ENCODE peak calls at places on chromosomes 11 and 22, in nine cellular contexts. H is transverse colon; Z is SK-N-SH; K is CD8-positive, alpha-beta memory T cell; A is cardiac muscle cell; E is IMR-90; N is lower lobe of right lung; I is HCT116; S is left ventricle myocardium inferior. C is an unnamed sample. For H3K4me1, the result is how much of the 10 kb centered on the place peaks cover.

GRCh38 chr22:38464992-38465672 is 2.8 kb upstream of the KDELR3 start:
- DNase-seq in I (no peak), N (peak), Z (no peak), K (no peak), A (no peak), E (no peak), H (no peak), S (no peak), C (no peak)

GRCh38 chr11:62909107-62909894 is 11.9 kb downstream of the CHRM1 start:
- DNase-seq in K (no peak), I (peak), Z (peak), A (peak), E (peak), S (peak), H (peak), N (peak), C (peak)

GRCh38 chr11:47593492-47593933 is 698 bp downstream of the C1QTNF4 start:
- DNase-seq in I (no peak), K (no peak), H (no peak), Z (peak), A (no peak), N (no peak), S (no peak), E (no peak), C (no peak)

GRCh38 chr11:46279393-46280099 is 2.1 kb downstream of the CREB3L1 start:
- DNase-seq in A (no peak), Z (peak), K (no peak), E (peak), N (no peak), H (peak), I (no peak), S (peak), C (peak)

GRCh38 chr11:7490054-7490453 is 4.7 kb downstream of the OLFML1 start:
- DNase-seq in H (no peak), I (no peak), Z (no peak), N (no peak), E (peak), S (no peak), A (no peak), K (no peak), C (no peak)

GRCh38 chr11:19316434-19316833 is 75.7 kb upstream of the E2F8 start:
- DNase-seq in S (peak), K (no peak), Z (no peak), I (no peak), E (no peak), H (no peak), N (no peak), A (no peak), C (no peak)

GRCh38 chr11:74185695-74186094 is 14.6 kb downstream of the PPME1 start:
- DNase-seq in E (peak), I (no peak), Z (no peak), H (no peak), K (no peak), A (no peak), S (no peak), N (no peak), C (no peak)

GRCh38 chr11:57100638-57101312 is 81.0 kb upstream of the LRRC55 start:
- DNase-seq in E (no peak), I (no peak), H (no peak), Z (peak), N (no peak), S (no peak), K (no peak), A (no peak), C (no peak)

GRCh38 chr11:117985953-117986887 is at the start of gene IL10RA:
- DNase-seq in E (peak), N (peak), H (peak), A (peak), K (peak), S (peak), Z (peak), I (peak), C (peak)

GRCh38 chr11:76048763-76049162 is 157.5 kb downstream of the WNT11 start:
- DNase-seq in H (no peak), S (no peak), I (peak), A (no peak), N (no peak), Z (no peak), K (no peak), E (no peak), C (no peak)

GRCh38 chr11:95764267-95764898 is 25.2 kb downstream of the FAM76B start:
- DNase-seq in K (no peak), I (peak), E (peak), S (no peak), H (no peak), Z (peak), A (peak), N (no peak), C (no peak)

GRCh38 chr11:134071306-134071705 is 2.4 kb downstream of the JAM3 start:
- DNase-seq in H (no peak), E (no peak), A (no peak), S (no peak), Z (no peak), K (no peak), N (no peak), I (no peak), C (no peak)

GRCh38 chr11:112523917-112524316 is 263.3 kb upstream of the PLET1 start:
- DNase-seq in E (no peak), S (no peak), A (no peak), N (no peak), H (no peak), K (no peak), I (no peak), Z (no peak), C (no peak)

GRCh38 chr11:61609970-61610347 is 29.1 kb upstream of the SYT7 start:
- DNase-seq in N (no peak), E (no peak), S (no peak), A (peak), Z (peak), H (no peak), K (no peak), I (no peak), C (peak)

GRCh38 chr11:111010391-111011354 is 234.9 kb upstream of the POU2AF2 start:
- DNase-seq in H (no peak), S (no peak), I (no peak), K (no peak), E (no peak), A (no peak), N (no peak), Z (no peak), C (no peak)

GRCh38 chr22:37726240-37726887 is 29.5 kb downstream of the TRIOBP start:
- DNase-seq in N (no peak), A (no peak), H (no peak), E (peak), K (peak), I (no peak), Z (no peak), S (no peak), C (no peak)

GRCh38 chr22:43474161-43475101 is 62.6 kb downstream of the MPPED1 start:
- DNase-seq in A (no peak), Z (no peak), N (no peak), S (no peak), H (no peak), I (no peak), E (no peak), K (no peak), C (no peak)

GRCh38 chr11:48012051-48012391 is 31.7 kb downstream of the PTPRJ start:
- DNase-seq in I (no peak), A (no peak), K (peak), Z (no peak), S (no peak), H (no peak), N (no peak), E (no peak), C (no peak)

GRCh38 chr11:36156486-36157150 is 132.6 kb downstream of the COMMD9 start:
- DNase-seq in A (no peak), S (no peak), Z (no peak), I (no peak), H (no peak), K (no peak), N (no peak), E (peak), C (no peak)
- H3K27ac ChIP-seq in A (no peak), S (peak), Z (peak), I (no peak), H (peak), K (no peak), N (no peak), E (no peak), C (peak)

GRCh38 chr11:330694-331314 is 10.1 kb upstream of the IFITM3 start:
- DNase-seq in H (peak), A (no peak), N (no peak), I (no peak), K (no peak), E (no peak), Z (no peak), S (no peak), C (peak)
- H3K4me1 ChIP-seq in H (under half), A (under half), N (under half), I (under half), K (under half), E (under half), Z (under half), S (under half), C (under half)

DNA sequence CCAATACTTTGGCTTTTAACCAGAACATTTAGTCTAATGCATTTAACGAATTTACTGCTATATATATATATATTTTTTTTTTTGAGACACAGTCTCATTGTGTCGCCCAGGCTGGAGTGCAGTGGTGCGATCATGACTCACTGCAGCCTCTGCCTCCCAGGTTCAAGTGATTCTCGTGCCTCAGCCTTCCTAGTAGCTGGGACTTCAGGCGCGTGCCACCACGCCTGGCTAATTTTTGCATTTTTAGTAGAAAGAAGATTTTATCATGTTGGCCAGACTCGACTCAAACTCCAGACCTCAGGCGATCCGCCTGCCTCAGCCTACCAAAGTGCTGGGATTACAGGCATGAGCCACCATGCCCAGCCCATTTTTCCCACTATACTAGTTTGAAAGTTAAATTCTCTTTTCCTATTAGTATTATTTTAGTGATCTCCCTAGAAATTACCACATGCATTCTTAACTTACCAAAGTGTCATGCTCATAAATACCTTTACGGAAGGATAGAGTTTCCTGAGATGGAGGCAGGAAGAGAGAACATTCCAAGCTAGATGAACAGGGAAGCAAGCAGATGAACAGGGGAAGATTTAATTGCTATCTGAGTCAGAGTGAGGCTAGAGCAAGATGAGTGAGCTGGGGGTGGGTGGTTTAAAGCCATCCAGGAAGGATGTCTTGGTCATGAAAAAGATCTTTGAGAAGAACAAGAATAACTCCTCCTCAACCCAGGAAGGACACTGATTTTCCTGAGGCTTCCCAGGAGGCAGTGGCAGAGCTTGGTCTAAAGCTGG is 4.4 kb upstream of the PGAP2 start:
- DNase-seq in I (no peak), A (no peak), E (peak), S (no peak), H (no peak), N (no peak), K (no peak), Z (no peak), C (no peak)
- H3K27ac ChIP-seq in I (no peak), A (no peak), E (no peak), S (no peak), H (no peak), N (no peak), K (no peak), Z (peak), C (no peak)

GRCh38 chr11:125663910-125664309 is 16.7 kb downstream of the ACRV1 start:
- DNase-seq in S (no peak), H (no peak), A (no peak), E (no peak), K (no peak), I (no peak), Z (no peak), N (no peak), C (no peak)
- H3K4me1 ChIP-seq in S (under half), H (under half), A (under half), E (under half), K (under half), I (under half), Z (under half), N (under half), C (under half)

GRCh38 chr22:17060126-17060525 is 24.7 kb upstream of the IL17RA start:
- DNase-seq in K (no peak), N (no peak), S (no peak), I (no peak), A (no peak), E (no peak), Z (no peak), H (no peak), C (no peak)

GRCh38 chr22:17056058-17056457 is 28.7 kb upstream of the IL17RA start:
- DNase-seq in A (no peak), K (no peak), Z (no peak), S (no peak), E (no peak), N (no peak), H (no peak), I (no peak), C (no peak)

GRCh38 chr22:17063372-17064106 is 21.3 kb upstream of the IL17RA start:
- DNase-seq in A (peak), Z (no peak), I (no peak), H (no peak), K (no peak), S (no peak), E (no peak), N (no peak), C (peak)

GRCh38 chr22:17056807-17057206 is 28.0 kb upstream of the IL17RA start:
- DNase-seq in I (no peak), H (no peak), N (no peak), A (no peak), E (no peak), Z (no peak), K (no peak), S (no peak), C (no peak)

GRCh38 chr22:17057959-17058814 is 26.6 kb upstream of the IL17RA start:
- DNase-seq in N (peak), K (no peak), E (peak), H (peak), A (peak), I (peak), S (no peak), Z (peak), C (peak)
- H3K27ac ChIP-seq in N (no peak), K (no peak), E (no peak), H (no peak), A (no peak), I (no peak), S (no peak), Z (no peak), C (no peak)

DNA sequence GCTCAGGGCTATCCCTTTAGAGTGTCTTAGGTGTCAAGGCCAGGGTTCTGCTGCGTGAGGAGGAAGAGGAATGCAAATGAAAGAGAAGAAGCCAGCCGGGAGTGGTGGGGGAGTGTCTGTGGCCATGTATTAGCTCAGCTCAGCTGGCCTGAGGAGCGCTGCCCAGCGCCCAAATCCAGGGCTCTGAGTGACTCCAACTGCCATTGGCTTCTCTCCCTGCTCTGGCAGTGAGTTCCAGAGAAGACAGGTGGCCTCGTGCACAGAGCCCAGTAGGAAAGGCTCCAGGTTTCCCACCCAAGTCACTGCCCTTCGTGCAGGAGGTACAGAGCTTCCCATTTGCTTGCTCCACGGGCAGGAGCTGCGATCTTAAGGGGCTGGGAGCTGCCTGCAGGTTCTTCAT is 302.0 kb downstream of the KIRREL3 start:
- DNase-seq in K (no peak), I (no peak), N (no peak), A (no peak), E (no peak), H (no peak), S (no peak), Z (no peak), C (no peak)
- H3K4me1 ChIP-seq in K (under half), I (under half), N (under half), A (under half), E (under half), H (under half), S (under half), Z (under half), C (under half)

GRCh38 chr11:71283960-71284359 is 31.6 kb upstream of the SHANK2 start:
- DNase-seq in K (no peak), I (no peak), H (peak), Z (no peak), N (peak), S (no peak), A (no peak), E (no peak), C (peak)
- H3K27ac ChIP-seq in K (no peak), I (no peak), H (peak), Z (no peak), N (peak), S (no peak), A (no peak), E (no peak), C (peak)

GRCh38 chr22:30028731-30029130 is 51.5 kb upstream of the HORMAD2 start:
- DNase-seq in Z (no peak), S (no peak), E (no peak), K (no peak), N (no peak), I (no peak), H (no peak), A (no peak), C (no peak)
- H3K4me1 ChIP-seq in Z (under half), S (under half), E (under half), K (under half), N (under half), I (under half), H (under half), A (under half), C (under half)